ENCODE peak calls at places on chromosomes 6 and 20, in four cellular contexts. One of them, this sample, is unnamed.

GRCh38 chr6:125174626-125175025 is 21.1 kb downstream of the TPD52L1 start:
- DNase-seq in RPMI7951: no peak
- DNase-seq in iris pigment epithelial cell: no peak
- DNase-seq in OCI-LY7: no peak
- DNase-seq in this sample: no peak

GRCh38 chr6:27545271-27546046 is 72.6 kb upstream of the ZNF184 start:
- DNase-seq in RPMI7951: peak; percentile 69
- DNase-seq in iris pigment epithelial cell: peak; percentile 87
- DNase-seq in OCI-LY7: no peak
- DNase-seq in this sample: peak; percentile 90

GRCh38 chr6:39086294-39086693 is 28.7 kb downstream of the SAYSD1 start:
- DNase-seq in RPMI7951: no peak
- DNase-seq in iris pigment epithelial cell: no peak
- DNase-seq in OCI-LY7: no peak
- DNase-seq in this sample: no peak

GRCh38 chr20:5039255-5039657 is 37.9 kb upstream of the SLC23A2 start:
- DNase-seq in RPMI7951: no peak
- DNase-seq in iris pigment epithelial cell: no peak
- DNase-seq in OCI-LY7: no peak
- DNase-seq in this sample: no peak

GRCh38 chr6:13724174-13724573 is 12.5 kb upstream of the RANBP9 start:
- DNase-seq in RPMI7951: peak; percentile 81
- DNase-seq in iris pigment epithelial cell: no peak
- DNase-seq in OCI-LY7: no peak
- DNase-seq in this sample: peak; percentile 6

GRCh38 chr6:139686308-139686707 is 311.9 kb upstream of the CITED2 start:
- DNase-seq in RPMI7951: peak; percentile 9
- DNase-seq in iris pigment epithelial cell: peak; percentile 55
- DNase-seq in OCI-LY7: no peak
- DNase-seq in this sample: no peak

GRCh38 chr6:159875194-159875593 is 15.6 kb upstream of the MAS1 start:
- DNase-seq in RPMI7951: no peak
- DNase-seq in iris pigment epithelial cell: no peak
- DNase-seq in OCI-LY7: peak; percentile 24
- DNase-seq in this sample: no peak

GRCh38 chr6:11921017-11921438 is 91.1 kb upstream of the HIVEP1 start:
- DNase-seq in RPMI7951: peak; percentile 95
- DNase-seq in iris pigment epithelial cell: peak; percentile 92
- DNase-seq in OCI-LY7: no peak
- DNase-seq in this sample: peak; percentile 67

GRCh38 chr6:138724015-138724414 is 49.6 kb upstream of the CCDC28A start:
- DNase-seq in RPMI7951: peak; percentile 79
- DNase-seq in iris pigment epithelial cell: peak; percentile 83
- DNase-seq in OCI-LY7: no peak
- DNase-seq in this sample: no peak

GRCh38 chr6:100461273-100461919 is 3.3 kb downstream of the SIM1 start:
- DNase-seq in RPMI7951: no peak
- DNase-seq in iris pigment epithelial cell: no peak
- DNase-seq in OCI-LY7: no peak
- DNase-seq in this sample: no peak

GRCh38 chr6:144582939-144583613 is 297.9 kb downstream of the UTRN start:
- DNase-seq in RPMI7951: peak; percentile 47
- DNase-seq in iris pigment epithelial cell: peak; percentile 36
- DNase-seq in OCI-LY7: peak; percentile 63
- DNase-seq in this sample: peak; percentile 27

GRCh38 chr20:18727032-18727508 is 86.5 kb upstream of the SCP2D1 start:
- DNase-seq in RPMI7951: no peak
- DNase-seq in iris pigment epithelial cell: no peak
- DNase-seq in OCI-LY7: no peak
- DNase-seq in this sample: no peak

GRCh38 chr6:1735239-1735803 is 125.6 kb downstream of the FOXC1 start:
- DNase-seq in RPMI7951: no peak
- DNase-seq in iris pigment epithelial cell: no peak
- DNase-seq in OCI-LY7: no peak
- DNase-seq in this sample: peak; percentile 81

GRCh38 chr20:15236812-15237211 is 899.4 kb upstream of the FLRT3 start:
- DNase-seq in RPMI7951: peak; percentile 7
- DNase-seq in iris pigment epithelial cell: peak; percentile 38
- DNase-seq in OCI-LY7: peak; percentile 4
- DNase-seq in this sample: peak; percentile 35

GRCh38 chr6:167651251-167652041 is 175.3 kb upstream of the AFDN start:
- DNase-seq in RPMI7951: no peak
- DNase-seq in iris pigment epithelial cell: no peak
- DNase-seq in OCI-LY7: no peak
- DNase-seq in this sample: no peak

GRCh38 chr20:34615477-34615876 is 57.0 kb downstream of the MAP1LC3A start:
- DNase-seq in RPMI7951: no peak
- DNase-seq in iris pigment epithelial cell: peak; percentile 67
- DNase-seq in OCI-LY7: no peak
- DNase-seq in this sample: no peak

This sample was measured in kidney glomerular epithelial cell.